ENCODE peak calls at places on chromosomes 12 and 14, in seven cellular contexts. W is transverse colon, E is tibial artery, S is thyroid gland, V is lower lobe of right lung, Q is psoas muscle, K is neural progenitor cell. O is an unnamed sample.

GRCh38 chr14:99881011-99881410 is 87.8 kb downstream of the EML1 start:
- DNase-seq in V (no peak), W (no peak), Q (no peak), E (no peak), S (no peak), K (no peak), O (no peak)

GRCh38 chr12:52202361-52203078 is 10.7 kb upstream of the KRT80 start:
- DNase-seq in V (peak; percentile 44), S (peak; percentile 82), Q (no peak), K (no peak), E (no peak), W (no peak), O (no peak)

GRCh38 chr14:105391541-105391940 is 6.8 kb upstream of the TEX22 start:
- DNase-seq in W (no peak), E (no peak), K (no peak), S (no peak), Q (no peak), V (peak; percentile 42), O (no peak)

GRCh38 chr12:117718141-117718540 is 250.6 kb downstream of the KSR2 start:
- DNase-seq in E (no peak), V (no peak), S (no peak), Q (no peak), K (no peak), W (no peak), O (no peak)

GRCh38 chr14:33979613-33980276 is 28.9 kb upstream of the EGLN3 start:
- DNase-seq in Q (no peak), K (no peak), W (no peak), E (no peak), S (no peak), V (no peak), O (no peak)

GRCh38 chr12:43104524-43104923 is 447.5 kb downstream of the ADAMTS20 start:
- DNase-seq in K (peak; percentile 11), V (no peak), Q (no peak), S (no peak), E (no peak), W (no peak), O (no peak)

GRCh38 chr12:55933158-55933798 is 2.3 kb downstream of the DGKA start:
- DNase-seq in K (no peak), E (no peak), V (no peak), W (peak; percentile 71), Q (no peak), S (no peak), O (no peak)

GRCh38 chr12:57086951-57087688 is 1.8 kb upstream of the NAB2 start:
- DNase-seq in Q (peak; percentile 95), S (peak; percentile 95), E (peak; percentile 95), W (peak; percentile 89), K (peak; percentile 89), V (peak; percentile 94), O (peak; percentile 86)

GRCh38 chr14:93980464-93981201 is 4.3 kb upstream of the ASB2 start:
- DNase-seq in S (no peak), K (no peak), Q (peak; percentile 88), V (no peak), W (peak; percentile 60), E (peak; percentile 70), O (no peak)

GRCh38 chr14:23352506-23353432 is at the start of gene SLC22A17:
- DNase-seq in W (peak; percentile 69), V (peak; percentile 68), E (peak; percentile 77), S (peak; percentile 82), Q (peak; percentile 69), K (peak; percentile 91), O (peak; percentile 78)

GRCh38 chr12:94498073-94498472 is 38.4 kb upstream of the CEP83 start:
- DNase-seq in Q (no peak), S (no peak), K (no peak), W (no peak), E (no peak), V (no peak), O (no peak)

GRCh38 chr12:18283776-18284175 is 22.5 kb downstream of the PIK3C2G start:
- DNase-seq in K (peak; percentile 25), E (no peak), S (no peak), W (no peak), V (no peak), Q (no peak), O (no peak)

GRCh38 chr12:132940071-132940719 is 15.9 kb downstream of the ZNF605 start:
- DNase-seq in K (no peak), W (no peak), E (no peak), S (no peak), Q (no peak), V (no peak), O (no peak)

GRCh38 chr12:127785936-127786335 is 481.0 kb upstream of the TMEM132C start:
- DNase-seq in Q (no peak), S (no peak), V (no peak), E (no peak), K (no peak), W (no peak), O (no peak)

GRCh38 chr12:66252771-66253170 is 49.5 kb upstream of the HELB start:
- DNase-seq in S (no peak), W (no peak), K (no peak), E (no peak), V (no peak), Q (no peak), O (no peak)

GRCh38 chr14:33668066-33668465 is 282.8 kb downstream of the EGLN3 start:
- DNase-seq in V (no peak), S (no peak), Q (no peak), W (no peak), E (no peak), K (no peak), O (no peak)

GRCh38 chr14:94685166-94685581 is 73.0 kb downstream of the SERPINA3 start:
- DNase-seq in S (no peak), E (no peak), W (no peak), K (peak; percentile 41), V (no peak), Q (no peak), O (no peak)

GRCh38 chr12:39902823-39903222 is 203.1 kb downstream of the SLC2A13 start:
- DNase-seq in S (no peak), K (no peak), V (no peak), E (no peak), Q (no peak), W (no peak), O (no peak)

GRCh38 chr14:20384321-20384720 is 29.0 kb downstream of the TEP1 start:
- DNase-seq in V (no peak), W (no peak), Q (no peak), K (no peak), E (no peak), S (no peak), O (no peak)

GRCh38 chr14:55191881-55192616 is 664 bp upstream of the DLGAP5 start:
- DNase-seq in Q (no peak), V (no peak), K (no peak), S (no peak), E (no peak), W (no peak), O (no peak)

GRCh38 chr12:63066136-63066535 is 84.9 kb downstream of the AVPR1A start:
- DNase-seq in Q (no peak), S (no peak), E (no peak), W (no peak), K (no peak), V (no peak), O (no peak)

GRCh38 chr14:57029620-57030253 is 219.5 kb upstream of the OTX2 start:
- DNase-seq in V (no peak), W (no peak), E (no peak), S (no peak), Q (no peak), K (no peak), O (no peak)

GRCh38 chr14:43795600-43796228 is 711.4 kb downstream of the FSCB start:
- DNase-seq in Q (no peak), V (no peak), E (no peak), S (no peak), W (no peak), K (no peak), O (no peak)

GRCh38 chr12:66901136-66901932 is 222.5 kb upstream of the GRIP1 start:
- DNase-seq in Q (no peak), V (no peak), K (no peak), W (no peak), S (no peak), E (no peak), O (no peak)

GRCh38 chr14:94775082-94775874 is 5.4 kb upstream of the GSC start:
- DNase-seq in W (no peak), S (no peak), V (no peak), E (no peak), Q (no peak), K (peak; percentile 69), O (no peak)

DNA sequence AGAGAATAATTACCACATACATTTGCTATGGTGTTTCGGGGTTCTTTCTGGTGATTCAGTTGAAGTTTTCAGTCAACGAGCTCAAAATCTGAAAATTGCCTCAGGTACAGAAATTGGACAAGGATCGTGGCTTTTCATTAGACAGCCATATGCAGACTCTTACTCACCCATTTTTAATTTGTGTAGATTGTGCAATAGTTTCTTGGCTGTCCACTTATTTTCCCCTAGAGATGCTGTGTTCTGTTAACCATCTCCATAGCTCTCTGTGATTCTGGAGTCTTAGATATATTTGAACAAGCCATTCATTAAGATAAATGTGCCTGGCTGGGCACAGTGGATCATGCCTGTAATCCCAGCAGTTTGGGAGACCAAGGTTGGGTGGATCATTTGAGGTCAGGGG is 497.1 kb upstream of the RPL10L start:
- DNase-seq in S (no peak), E (no peak), K (no peak), Q (no peak), V (no peak), W (no peak), O (no peak)
- H3K9me3 ChIP-seq in S (no peaks in the 10 kb centered on the region), E (no peaks in the 10 kb centered on the region), K (no peaks in the 10 kb centered on the region), Q (no peaks in the 10 kb centered on the region), V (no peaks in the 10 kb centered on the region), W (no peaks in the 10 kb centered on the region), O (no peaks in the 10 kb centered on the region)

DNA sequence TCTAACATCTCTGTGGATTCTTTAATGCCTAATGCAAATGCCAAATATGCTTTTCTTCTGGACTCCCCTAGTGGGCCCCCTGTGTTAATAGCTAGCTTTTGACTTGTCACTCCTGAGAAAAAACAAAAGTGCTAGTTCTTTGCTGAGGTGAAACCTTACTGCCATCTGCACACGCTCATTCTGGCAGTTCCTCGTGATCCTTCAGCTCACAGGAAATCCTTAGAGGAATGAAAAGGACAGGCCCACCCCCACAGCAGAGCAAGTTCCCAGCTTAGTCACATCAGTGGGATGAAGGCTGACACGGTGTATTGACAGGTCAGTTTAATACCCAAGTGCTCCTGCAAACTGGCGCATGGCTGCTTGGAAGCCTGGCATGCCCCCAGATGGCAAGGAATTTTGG is 165.1 kb upstream of the ATP2B1 start:
- DNase-seq in Q (no peak), E (no peak), V (no peak), W (no peak), K (no peak), S (peak; percentile 24), O (no peak)
- TF ChIP-seq CTCF in Q (no peak), E (no peak), V (no peak), W (no peak), K (no peak), S (no peak), O (no peak)

GRCh38 chr12:110574044-110574443 is 9.1 kb downstream of the PPTC7 start:
- DNase-seq in V (no peak), E (no peak), S (no peak), Q (no peak), W (no peak), K (no peak), O (no peak)
- H3K9me3 ChIP-seq in V (peaks cover 14% of the 10 kb centered on the region), E (no peaks in the 10 kb centered on the region), S (no peaks in the 10 kb centered on the region), Q (peaks cover 7% of the 10 kb centered on the region), W (peaks cover 15% of the 10 kb centered on the region), K (no peaks in the 10 kb centered on the region), O (no peaks in the 10 kb centered on the region)

DNA sequence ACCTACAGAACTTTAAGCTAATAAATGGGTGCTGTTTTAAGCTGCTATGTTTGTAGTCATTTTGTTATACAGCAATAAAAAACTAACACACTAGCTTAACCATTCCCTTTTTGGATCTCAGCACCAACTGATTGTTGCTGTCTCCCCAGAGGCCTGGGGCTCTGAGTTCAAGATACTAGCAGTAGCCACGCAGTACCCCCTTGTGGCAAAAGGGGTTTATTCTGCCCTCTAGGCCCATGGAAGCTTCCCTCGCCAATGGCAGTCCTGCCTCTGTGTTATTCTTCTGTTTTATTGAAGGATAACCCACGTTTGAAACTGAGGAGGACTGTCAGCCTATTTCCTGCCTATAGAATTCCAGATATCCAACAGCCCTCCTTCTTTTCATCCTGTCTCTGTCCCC is 455.3 kb upstream of the ATP2B1 start:
- DNase-seq in V (no peak), Q (no peak), E (no peak), S (no peak), W (no peak), K (no peak), O (no peak)
- TF ChIP-seq CTCF in V (no peak), Q (no peak), E (no peak), S (no peak), W (no peak), K (peak; percentile 8), O (no peak)

O was measured in body of pancreas.